ENCODE peak calls at places on chromosomes 3 and 15, in six cellular contexts. O, H, J, B, X and R are unnamed samples.

GRCh38 chr15:34461730-34462129 is 24.1 kb upstream of the GOLGA8A start:
- DNase-seq in O (no peak), H (no peak), B (no peak), J (no peak), X (no peak), R (no peak)

GRCh38 chr3:72036899-72037298 is 252.0 kb upstream of the PROK2 start:
- DNase-seq in O (no peak), J (no peak), B (no peak), X (no peak), H (no peak), R (no peak)

GRCh38 chr3:13548696-13549512 is at the start of gene FBLN2:
- DNase-seq in O (no peak), H (peak; percentile 78), J (no peak), B (no peak), X (peak; percentile 46), R (no peak)

GRCh38 chr15:74884428-74885223 is 5.2 kb upstream of the MPI start:
- DNase-seq in J (no peak), X (no peak), B (no peak), O (peak; percentile 63), H (peak; percentile 45), R (no peak)

GRCh38 chr3:177512945-177513671 is 315.8 kb upstream of the TBL1XR1 start:
- DNase-seq in J (no peak), B (no peak), O (no peak), H (no peak), X (no peak), R (no peak)

GRCh38 chr3:142595581-142595950 is 627 bp upstream of the PLS1 start:
- DNase-seq in H (peak; percentile 59), X (no peak), J (peak; percentile 23), B (no peak), O (peak; percentile 83), R (no peak)

GRCh38 chr3:67462185-67462584 is 192.2 kb downstream of the SUCLG2 start:
- DNase-seq in X (no peak), B (no peak), O (peak; percentile 34), J (no peak), H (no peak), R (no peak)

GRCh38 chr3:97914390-97914789 is 57.8 kb downstream of the RIOX2 start:
- DNase-seq in B (no peak), H (peak; percentile 11), O (peak; percentile 92), X (no peak), J (no peak), R (peak; percentile 59)

GRCh38 chr15:75753145-75753544 is 40.5 kb upstream of the CSPG4 start:
- DNase-seq in H (no peak), X (no peak), B (no peak), J (no peak), O (no peak), R (no peak)

GRCh38 chr3:16512435-16513140 is 911 bp downstream of the RFTN1 start:
- DNase-seq in H (peak; percentile 17), X (peak; percentile 63), O (peak; percentile 19), J (peak; percentile 88), B (peak; percentile 63), R (no peak)

GRCh38 chr15:68311859-68312557 is 34.5 kb downstream of the FEM1B start:
- DNase-seq in X (no peak), B (no peak), O (no peak), J (no peak), H (no peak), R (no peak)

GRCh38 chr3:189941125-189941524 is 179.6 kb downstream of the P3H2 start:
- DNase-seq in B (no peak), X (no peak), O (peak; percentile 23), J (no peak), H (no peak), R (no peak)

GRCh38 chr15:75052972-75053747 is 29.8 kb downstream of the PPCDC start:
- DNase-seq in X (no peak), B (no peak), J (no peak), H (no peak), O (no peak), R (no peak)

GRCh38 chr3:52433328-52434060 is 11.4 kb downstream of the SEMA3G start:
- DNase-seq in H (no peak), B (no peak), X (peak; percentile 49), J (no peak), O (no peak), R (no peak)

GRCh38 chr3:8442993-8443670 is 58.5 kb upstream of the LMCD1 start:
- DNase-seq in H (peak; percentile 13), J (no peak), O (no peak), X (no peak), B (no peak), R (no peak)

GRCh38 chr15:98799461-98799971 is 151.2 kb downstream of the IGF1R start:
- DNase-seq in H (peak; percentile 85), X (no peak), B (peak; percentile 49), O (peak; percentile 42), J (no peak), R (no peak)

GRCh38 chr15:78320173-78320572 is 20.0 kb upstream of the CRABP1 start:
- DNase-seq in J (no peak), O (no peak), B (peak; percentile 10), X (no peak), H (no peak), R (no peak)

GRCh38 chr3:37745921-37746320 is 115.8 kb upstream of the CTDSPL start:
- DNase-seq in X (no peak), B (no peak), J (no peak), O (no peak), H (no peak), R (no peak)

GRCh38 chr3:46517016-46517770 is 19.4 kb downstream of the RTP3 start:
- DNase-seq in O (peak; percentile 97), X (no peak), J (no peak), B (no peak), H (no peak), R (peak; percentile 64)
- H3K27ac ChIP-seq in O (peak overlapping the region; percentile 59), X (no peak overlapping the region), J (no peak overlapping the region), B (no peak overlapping the region), H (no peak overlapping the region), R (peak overlapping the region; percentile 69)

DNA sequence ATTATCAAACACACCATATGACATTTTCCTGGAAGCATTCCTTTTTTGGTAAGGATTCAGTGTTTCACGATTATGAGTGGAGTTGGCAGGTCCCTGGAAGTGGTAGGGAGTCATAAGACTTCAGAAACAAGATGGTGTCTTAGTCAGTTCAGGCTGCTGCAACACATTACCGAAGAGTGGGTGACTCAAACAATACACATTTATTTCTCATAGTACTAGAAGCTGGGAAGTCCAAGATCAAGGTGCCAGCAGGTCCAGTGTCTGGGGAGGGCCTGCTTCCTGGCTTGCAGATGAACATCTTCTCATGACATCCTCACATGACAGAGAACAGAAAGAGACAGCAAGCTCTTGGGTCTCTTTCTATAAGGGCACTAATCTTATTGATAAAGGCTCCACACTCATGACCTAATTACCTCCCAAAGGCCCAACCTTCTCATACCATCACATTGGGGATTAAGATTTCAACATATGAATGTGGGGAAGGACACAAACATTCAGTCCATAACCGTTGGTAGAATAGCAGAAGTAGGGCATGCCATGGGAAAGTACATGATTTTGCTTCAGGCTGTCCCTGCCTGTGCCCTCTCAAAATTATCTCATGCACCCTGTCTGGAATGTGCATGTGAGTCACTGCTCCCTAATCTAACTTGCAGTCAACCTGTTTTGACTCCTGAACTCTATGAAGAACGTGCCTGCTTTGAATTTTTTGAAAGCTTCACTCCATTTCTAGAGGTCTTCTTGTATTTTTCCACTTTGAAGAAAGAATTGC is 72.5 kb downstream of the GTPBP8 start:
- DNase-seq in X (no peak), O (peak; percentile 86), J (no peak), B (no peak), H (no peak), R (peak; percentile 12)
- H3K27ac ChIP-seq in X (peak overlapping the region; percentile 17), O (peak overlapping the region; percentile 9), J (no peak overlapping the region), B (no peak overlapping the region), H (no peak overlapping the region), R (no peak overlapping the region)

DNA sequence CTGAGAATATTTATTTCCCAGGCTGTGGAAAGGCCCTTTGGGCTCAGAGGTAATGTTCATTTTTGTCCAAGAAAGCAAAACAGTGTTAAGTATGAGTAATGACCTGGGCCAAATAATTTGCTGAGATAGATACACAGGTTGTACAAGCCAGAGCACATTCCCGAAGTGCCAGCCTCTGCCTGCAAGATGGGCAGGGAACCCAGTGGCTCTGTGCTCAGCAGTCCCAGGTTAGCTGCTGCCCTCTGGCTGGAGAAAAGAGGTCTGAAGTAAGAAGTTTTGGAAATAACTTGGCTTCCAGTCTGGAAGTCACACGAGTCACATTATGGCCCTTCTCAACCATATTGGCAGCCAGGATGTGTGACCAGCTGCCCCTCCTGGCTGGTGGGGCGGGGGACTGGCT is 20.2 kb downstream of the MYZAP start:
- DNase-seq in O (peak; percentile 84), B (peak; percentile 58), X (peak; percentile 50), J (no peak), H (peak; percentile 31), R (peak; percentile 83)
- H3K27ac ChIP-seq in O (peak overlapping the region; percentile 42), B (peak overlapping the region; percentile 56), X (no peak overlapping the region), J (no peak overlapping the region), H (no peak overlapping the region), R (peak overlapping the region; percentile 61)

GRCh38 chr3:194638991-194639605 is 5.9 kb upstream of the TMEM44 start:
- DNase-seq in X (no peak), J (no peak), B (no peak), O (no peak), H (no peak), R (no peak)
- H3K27ac ChIP-seq in X (no peak overlapping the region), J (no peak overlapping the region), B (peak overlapping the region; percentile 70), O (no peak overlapping the region), H (no peak overlapping the region), R (no peak overlapping the region)

GRCh38 chr3:128488636-128488994 is 4.4 kb downstream of the GATA2 start:
- DNase-seq in O (no peak), J (no peak), H (peak; percentile 70), B (no peak), X (no peak), R (no peak)
- H3K27ac ChIP-seq in O (no peak overlapping the region), J (no peak overlapping the region), H (no peak overlapping the region), B (peak overlapping the region; percentile 89), X (no peak overlapping the region), R (peak overlapping the region; percentile 72)

GRCh38 chr3:194272221-194272620 is 78.9 kb downstream of the CPN2 start:
- DNase-seq in J (no peak), H (no peak), X (no peak), O (no peak), B (peak; percentile 42), R (no peak)
- H3K27ac ChIP-seq in J (no peak overlapping the region), H (no peak overlapping the region), X (peak overlapping the region; percentile 79), O (no peak overlapping the region), B (no peak overlapping the region), R (no peak overlapping the region)

GRCh38 chr15:69648215-69648614 is 195.6 kb downstream of the RPLP1 start:
- DNase-seq in O (no peak), X (no peak), H (peak; percentile 21), B (no peak), J (no peak), R (no peak)

GRCh38 chr15:69648775-69649735 is 196.4 kb downstream of the RPLP1 start:
- DNase-seq in H (peak; percentile 87), O (peak; percentile 42), J (no peak), B (no peak), X (no peak), R (peak; percentile 10)

GRCh38 chr15:69644876-69645275 is 192.3 kb downstream of the RPLP1 start:
- DNase-seq in J (no peak), O (no peak), B (no peak), X (no peak), H (no peak), R (no peak)

GRCh38 chr15:69643971-69644370 is 191.4 kb downstream of the RPLP1 start:
- DNase-seq in O (no peak), B (no peak), J (no peak), H (no peak), X (no peak), R (no peak)

DNA sequence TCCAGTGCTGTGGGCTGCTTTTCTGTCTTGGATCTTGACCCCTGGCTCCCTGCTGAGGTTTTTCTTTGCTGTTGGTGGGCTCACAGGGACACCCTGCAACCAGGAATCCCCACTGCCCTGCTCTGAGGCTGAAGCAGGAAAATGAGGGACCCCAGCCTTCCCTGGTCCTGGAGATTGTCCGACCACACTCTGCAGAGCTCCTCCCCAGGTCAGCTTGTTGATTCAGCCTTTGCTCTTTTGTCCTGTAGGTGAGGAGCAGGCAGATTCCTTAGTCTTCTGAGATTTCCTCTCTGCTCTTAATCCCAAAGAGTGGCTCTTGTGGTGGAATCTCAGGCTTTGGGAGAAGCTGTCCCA is 194.5 kb downstream of the RPLP1 start:
- DNase-seq in B (no peak), O (no peak), J (no peak), H (peak; percentile 30), X (no peak), R (no peak)
- H3K27ac ChIP-seq in B (no peak overlapping the region), O (no peak overlapping the region), J (no peak overlapping the region), H (no peak overlapping the region), X (no peak overlapping the region), R (no peak overlapping the region)